ENCODE peak calls at places on chromosomes 7 and 10, in eight cellular contexts. F, U, V, X, H, O, W and S are unnamed samples.

GRCh38 chr10:49024484-49024883 is 84.8 kb upstream of the LRRC18 start:
- DNase-seq in F (no peak), X (no peak), O (peak), H (no peak), W (no peak), U (no peak), V (no peak), S (no peak)

GRCh38 chr10:373516-374309 is 238.5 kb downstream of the ZMYND11 start:
- DNase-seq in H (peak), F (no peak), X (no peak), V (no peak), U (peak), W (peak), O (peak), S (peak)

GRCh38 chr7:91030680-91031079 is 233.6 kb upstream of the FZD1 start:
- DNase-seq in H (no peak), V (no peak), X (no peak), W (no peak), F (no peak), U (no peak), O (no peak), S (no peak)

GRCh38 chr10:118207470-118208007 is 134.6 kb downstream of the FAM204A start:
- DNase-seq in V (no peak), X (no peak), U (no peak), O (no peak), F (no peak), W (no peak), H (no peak), S (no peak)

GRCh38 chr7:98970805-98971204 is 92.5 kb downstream of the TRRAP start:
- DNase-seq in H (no peak), V (no peak), X (no peak), O (no peak), W (no peak), U (no peak), F (no peak), S (no peak)

GRCh38 chr7:44108768-44109750 is 4.9 kb downstream of the AEBP1 start:
- DNase-seq in X (no peak), W (no peak), H (no peak), O (no peak), U (no peak), V (no peak), F (no peak), S (no peak)

GRCh38 chr10:48481385-48481784 is 123.5 kb downstream of the ARHGAP22 start:
- DNase-seq in H (no peak), O (no peak), W (no peak), U (no peak), V (no peak), X (no peak), F (no peak), S (no peak)

GRCh38 chr10:62084434-62084833 is 182.9 kb downstream of the ARID5B start:
- DNase-seq in W (no peak), V (no peak), O (peak), F (no peak), U (peak), H (peak), X (no peak), S (no peak)

GRCh38 chr7:12674861-12675260 is 12.6 kb upstream of the ARL4A start:
- DNase-seq in O (peak), H (no peak), F (peak), W (peak), V (no peak), X (peak), U (peak), S (no peak)

GRCh38 chr7:101586971-101587370 is 42.1 kb downstream of the MYL10 start:
- DNase-seq in U (no peak), H (no peak), V (no peak), F (no peak), O (no peak), W (no peak), X (no peak), S (no peak)

GRCh38 chr10:99709480-99710229 is 22.3 kb downstream of the COX15 start:
- DNase-seq in O (peak), H (peak), X (no peak), F (no peak), U (peak), W (peak), V (no peak), S (peak)

GRCh38 chr7:130356121-130356759 is 11.6 kb downstream of the CPA5 start:
- DNase-seq in U (peak), F (peak), H (peak), V (peak), O (peak), W (peak), X (no peak), S (peak)

GRCh38 chr10:132064082-132064755 is 1.5 kb upstream of the JAKMIP3 start:
- DNase-seq in H (no peak), F (no peak), X (no peak), O (no peak), V (no peak), W (no peak), U (no peak), S (no peak)

GRCh38 chr7:140512317-140513000 is 33.2 kb upstream of the MKRN1 start:
- DNase-seq in H (no peak), X (no peak), F (peak), V (peak), W (no peak), O (no peak), U (peak), S (no peak)

GRCh38 chr10:82742478-82742877 is 867.5 kb downstream of the NRG3 start:
- DNase-seq in O (peak), W (peak), H (peak), U (peak), F (peak), V (no peak), X (no peak), S (peak)

GRCh38 chr7:148501707-148502139 is 88.8 kb upstream of the C7orf33 start:
- DNase-seq in O (no peak), F (peak), V (no peak), W (peak), U (peak), X (no peak), H (peak), S (peak)

GRCh38 chr10:102003541-102003940 is 52.4 kb downstream of the ARMH3 start:
- DNase-seq in U (peak), O (no peak), W (no peak), F (no peak), X (no peak), H (no peak), V (no peak), S (no peak)

GRCh38 chr7:74051629-74052410 is 23.8 kb downstream of the ELN start:
- DNase-seq in X (no peak), O (no peak), H (no peak), W (no peak), U (peak), F (peak), V (no peak), S (no peak)

GRCh38 chr7:21184956-21185355 is 242.9 kb upstream of the SP4 start:
- DNase-seq in H (no peak), O (no peak), W (no peak), X (no peak), F (no peak), U (no peak), V (no peak), S (no peak)

GRCh38 chr10:3764626-3765375 is 20.2 kb downstream of the KLF6 start:
- DNase-seq in O (no peak), H (peak), W (no peak), V (no peak), F (no peak), X (no peak), U (no peak), S (no peak)

GRCh38 chr10:3763035-3763456 is 22.0 kb downstream of the KLF6 start:
- DNase-seq in O (no peak), W (peak), V (no peak), X (no peak), U (peak), H (peak), F (peak), S (no peak)

GRCh38 chr10:3765376-3765667 is 19.7 kb downstream of the KLF6 start:
- DNase-seq in F (no peak), O (no peak), X (no peak), W (no peak), V (no peak), H (no peak), U (no peak), S (no peak)

GRCh38 chr10:3761916-3762708 is 22.9 kb downstream of the KLF6 start:
- DNase-seq in U (no peak), V (no peak), H (peak), O (no peak), W (no peak), F (peak), X (no peak), S (no peak)

DNA sequence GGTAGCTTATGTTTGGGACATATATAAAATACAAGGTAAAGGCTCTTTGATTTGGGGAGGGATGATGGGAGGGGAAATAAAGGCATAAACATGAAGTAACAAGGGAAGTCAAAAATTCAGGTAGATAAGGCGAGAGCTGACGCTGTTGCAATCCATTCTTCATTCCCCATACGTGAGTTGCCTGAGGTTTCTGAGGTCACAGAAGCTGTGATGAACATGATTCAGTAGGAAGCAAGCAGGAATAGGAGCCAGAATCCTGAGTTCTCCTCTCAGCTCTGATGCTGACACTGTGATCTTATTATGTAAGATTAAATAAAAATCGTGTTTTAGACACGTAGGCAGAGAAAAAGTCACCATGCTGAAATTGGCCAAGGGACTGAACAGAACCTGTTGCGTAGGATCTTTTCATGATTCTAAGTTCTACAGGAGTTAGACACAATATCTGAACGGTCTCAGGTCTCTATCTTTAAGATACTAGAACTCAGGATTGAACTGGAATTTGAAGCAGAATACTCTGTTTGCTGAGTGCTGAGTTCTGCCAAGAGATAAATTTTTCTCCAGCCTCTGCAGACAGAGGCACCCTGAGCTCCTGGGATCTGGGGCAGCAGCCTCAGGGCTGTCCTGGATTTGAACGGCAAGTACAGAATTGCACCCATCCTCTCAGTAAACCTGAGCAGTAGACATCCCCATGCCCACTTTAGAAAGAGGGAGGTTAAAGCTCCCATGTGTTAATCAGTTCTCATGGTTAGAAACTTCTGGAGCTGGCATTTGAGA is 21.0 kb downstream of the KLF6 start:
- DNase-seq in X (no peak), V (no peak), W (peak), O (peak), H (peak), U (peak), F (no peak), S (peak)
- TF ChIP-seq CTCF in X (no peak), V (no peak), W (no peak), O (no peak), H (no peak), U (no peak), F (no peak), S (no peak)

GRCh38 chr7:47326220-47326619 is 255.7 kb downstream of the TNS3 start:
- DNase-seq in X (no peak), W (peak), U (peak), F (no peak), V (no peak), O (peak), H (peak), S (peak)
- TF ChIP-seq CTCF in X (no peak), W (peak), U (peak), F (peak), V (no peak), O (peak), H (peak), S (peak)

GRCh38 chr10:29658984-29659769 is 24.4 kb upstream of the SVIL start:
- DNase-seq in X (peak), H (peak), U (peak), O (peak), F (peak), V (no peak), W (peak), S (peak)

GRCh38 chr10:29667191-29667590 is 32.4 kb upstream of the SVIL start:
- DNase-seq in U (no peak), W (no peak), H (no peak), F (no peak), V (no peak), O (no peak), X (no peak), S (no peak)

GRCh38 chr10:29659770-29660097 is 25.0 kb upstream of the SVIL start:
- DNase-seq in V (no peak), H (no peak), X (no peak), F (no peak), U (no peak), O (no peak), W (no peak), S (no peak)

GRCh38 chr10:29666201-29666600 is 31.4 kb upstream of the SVIL start:
- DNase-seq in V (no peak), O (no peak), W (no peak), X (no peak), F (no peak), H (no peak), U (no peak), S (no peak)

DNA sequence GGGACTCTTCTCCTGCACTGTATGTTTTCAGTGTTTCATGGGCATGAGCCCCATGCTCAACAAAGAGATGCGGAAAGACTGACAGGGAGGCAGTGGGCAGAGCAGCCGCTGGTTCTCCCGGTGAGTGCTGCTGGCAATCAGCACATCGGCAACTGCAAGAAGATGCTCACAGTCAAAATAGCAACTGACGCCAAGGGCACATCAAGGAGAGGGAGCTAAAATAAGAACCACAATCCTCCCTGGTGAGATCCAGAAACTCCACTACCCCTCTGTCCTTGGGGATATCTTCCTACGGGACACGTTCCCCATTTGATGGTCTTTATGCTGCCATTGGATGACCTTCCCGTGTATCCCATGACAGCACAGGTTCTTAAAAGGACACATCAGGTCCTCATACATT is 28.9 kb upstream of the SVIL start:
- DNase-seq in O (no peak), W (no peak), F (no peak), V (no peak), U (no peak), H (no peak), X (no peak), S (no peak)
- TF ChIP-seq CTCF in O (no peak), W (no peak), F (no peak), V (no peak), U (no peak), H (no peak), X (no peak), S (no peak)

DNA sequence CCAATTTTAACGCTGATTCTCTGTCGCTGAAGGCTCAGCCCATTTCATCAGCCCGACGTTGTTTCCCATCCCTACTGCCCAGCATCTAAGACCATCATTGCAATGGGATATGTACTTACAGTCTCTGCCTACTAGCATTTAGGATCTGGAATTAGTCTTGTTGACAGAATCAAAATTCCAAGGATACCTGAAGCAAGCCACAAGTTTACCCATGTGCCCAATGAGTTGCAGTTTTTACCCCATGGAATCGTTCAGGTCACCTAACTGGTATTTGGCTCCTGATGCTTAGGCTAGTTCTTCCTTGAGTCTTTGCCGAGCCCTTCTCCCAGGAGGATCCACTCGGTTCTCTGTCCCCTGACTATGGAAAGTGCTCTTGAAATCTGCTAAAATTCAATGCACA is 276.8 kb downstream of the DNAJB9 start:
- DNase-seq in U (no peak), X (no peak), F (no peak), O (no peak), H (no peak), V (no peak), W (no peak), S (no peak)
- TF ChIP-seq CTCF in U (no peak), X (no peak), F (no peak), O (no peak), H (no peak), V (no peak), W (no peak), S (no peak)

DNA sequence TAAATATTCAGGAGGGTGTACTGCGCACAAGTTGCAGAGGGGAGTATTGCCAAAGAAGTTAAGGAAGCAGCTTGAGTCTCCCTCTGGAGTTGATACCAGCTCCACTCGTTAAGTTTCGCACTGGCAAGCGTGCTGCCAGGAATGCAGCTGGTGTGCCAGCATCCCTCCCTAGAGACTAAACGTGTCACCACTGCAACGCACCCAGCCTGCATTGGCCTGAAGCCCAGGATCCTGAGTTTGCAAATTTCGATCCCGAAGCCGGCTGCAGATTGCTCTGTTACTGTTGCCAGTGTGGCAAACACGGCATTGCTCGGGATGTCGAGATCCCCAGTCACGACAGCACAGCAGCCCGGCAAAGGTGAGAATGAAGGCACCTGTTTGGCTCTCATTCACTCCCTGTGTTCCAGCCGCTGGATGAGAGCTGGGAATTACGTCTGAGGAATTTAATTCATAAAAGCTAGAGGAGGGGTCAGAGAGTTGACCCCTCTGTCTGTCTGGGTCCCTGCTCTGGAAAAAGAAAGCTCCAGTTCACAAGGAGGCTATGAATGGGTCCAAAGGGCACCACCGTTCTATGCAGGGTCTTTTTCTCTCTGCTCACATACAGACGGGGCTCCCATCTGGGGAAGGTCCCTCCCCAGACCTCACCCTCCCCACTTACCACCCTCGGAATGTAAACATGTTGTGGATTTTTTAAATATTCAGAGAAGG is 61.0 kb downstream of the NRP1 start:
- DNase-seq in F (peak), H (peak), W (peak), O (peak), V (peak), X (no peak), U (peak), S (peak)
- TF ChIP-seq CTCF in F (no peak), H (no peak), W (no peak), O (peak), V (no peak), X (no peak), U (peak), S (peak)

DNA sequence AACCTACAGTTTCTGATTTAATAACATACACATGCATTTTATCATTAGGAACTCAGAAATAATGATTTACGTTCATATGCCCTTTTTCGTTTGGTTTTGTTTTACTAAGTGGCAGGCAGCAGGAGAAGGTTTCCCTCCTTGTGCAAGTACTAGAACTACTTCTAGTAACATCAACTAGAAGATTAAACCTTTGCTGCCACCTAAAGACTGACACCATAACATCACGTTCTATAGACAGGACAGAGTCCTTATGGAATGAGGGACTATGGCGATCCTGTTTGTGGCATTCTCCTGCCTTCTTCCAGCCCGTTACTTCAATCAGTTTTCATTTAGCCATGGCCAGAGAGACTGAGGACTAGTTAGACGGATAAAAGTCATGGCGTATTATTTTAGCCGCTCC is 53.2 kb downstream of the GAD2 start:
- DNase-seq in F (peak), U (peak), W (peak), H (peak), X (no peak), V (no peak), O (peak), S (peak)
- TF ChIP-seq CTCF in F (peak), U (no peak), W (no peak), H (peak), X (no peak), V (no peak), O (peak), S (peak)